ENCODE peak calls at places on chromosome 3, in nine cellular contexts. One of them, this sample, is unnamed.

GRCh38 chr3:60707452-60708020 is 543.7 kb downstream of the FHIT start:
- DNase-seq in activated CD4-positive, alpha-beta T cell treated with anti-CD3 and anti-CD28 coated beads, Interleukin-2, amount 50 U/mL, for 24 hours: no peak
- DNase-seq in NCI-H2171: no peak
- DNase-seq in osteocyte: no peak
- DNase-seq in HEK293T: no peak
- DNase-seq in heart right ventricle: no peak
- DNase-seq in ureter: no peak
- DNase-seq in CD8-positive, alpha-beta T cell: no peak
- DNase-seq in T-helper 9 cell: no peak
- DNase-seq in this sample: no peak

GRCh38 chr3:12303532-12303931 is 14.7 kb downstream of the PPARG start:
- DNase-seq in activated CD4-positive, alpha-beta T cell treated with anti-CD3 and anti-CD28 coated beads, Interleukin-2, amount 50 U/mL, for 24 hours: no peak
- DNase-seq in NCI-H2171: no peak
- DNase-seq in osteocyte: no peak
- DNase-seq in HEK293T: no peak
- DNase-seq in heart right ventricle: no peak
- DNase-seq in ureter: no peak
- DNase-seq in CD8-positive, alpha-beta T cell: no peak
- DNase-seq in T-helper 9 cell: no peak
- DNase-seq in this sample: no peak

GRCh38 chr3:150771600-150771999 is 8.6 kb upstream of the SIAH2 start:
- DNase-seq in activated CD4-positive, alpha-beta T cell treated with anti-CD3 and anti-CD28 coated beads, Interleukin-2, amount 50 U/mL, for 24 hours: no peak
- DNase-seq in NCI-H2171: no peak
- DNase-seq in osteocyte: no peak
- DNase-seq in HEK293T: peak
- DNase-seq in heart right ventricle: no peak
- DNase-seq in ureter: no peak
- DNase-seq in CD8-positive, alpha-beta T cell: no peak
- DNase-seq in T-helper 9 cell: no peak
- DNase-seq in this sample: no peak

GRCh38 chr3:127170794-127171193 is 22.1 kb upstream of the PRR23E start:
- DNase-seq in activated CD4-positive, alpha-beta T cell treated with anti-CD3 and anti-CD28 coated beads, Interleukin-2, amount 50 U/mL, for 24 hours: no peak
- DNase-seq in NCI-H2171: peak
- DNase-seq in osteocyte: no peak
- DNase-seq in HEK293T: no peak
- DNase-seq in heart right ventricle: no peak
- DNase-seq in ureter: no peak
- DNase-seq in CD8-positive, alpha-beta T cell: no peak
- DNase-seq in T-helper 9 cell: no peak
- DNase-seq in this sample: no peak

GRCh38 chr3:43378066-43378935 is 92.0 kb downstream of the SNRK start:
- DNase-seq in activated CD4-positive, alpha-beta T cell treated with anti-CD3 and anti-CD28 coated beads, Interleukin-2, amount 50 U/mL, for 24 hours: peak
- DNase-seq in NCI-H2171: peak
- DNase-seq in osteocyte: peak
- DNase-seq in HEK293T: peak
- DNase-seq in heart right ventricle: no peak
- DNase-seq in ureter: no peak
- DNase-seq in CD8-positive, alpha-beta T cell: peak
- DNase-seq in T-helper 9 cell: peak
- DNase-seq in this sample: no peak

GRCh38 chr3:41026394-41027177 is 172.7 kb upstream of the CTNNB1 start:
- DNase-seq in activated CD4-positive, alpha-beta T cell treated with anti-CD3 and anti-CD28 coated beads, Interleukin-2, amount 50 U/mL, for 24 hours: no peak
- DNase-seq in NCI-H2171: no peak
- DNase-seq in osteocyte: no peak
- DNase-seq in HEK293T: no peak
- DNase-seq in heart right ventricle: peak
- DNase-seq in ureter: no peak
- DNase-seq in CD8-positive, alpha-beta T cell: no peak
- DNase-seq in T-helper 9 cell: no peak
- DNase-seq in this sample: peak

GRCh38 chr3:17491601-17492000 is 250.8 kb downstream of the TBC1D5 start:
- DNase-seq in activated CD4-positive, alpha-beta T cell treated with anti-CD3 and anti-CD28 coated beads, Interleukin-2, amount 50 U/mL, for 24 hours: no peak
- DNase-seq in NCI-H2171: no peak
- DNase-seq in osteocyte: no peak
- DNase-seq in HEK293T: no peak
- DNase-seq in heart right ventricle: no peak
- DNase-seq in ureter: no peak
- DNase-seq in CD8-positive, alpha-beta T cell: no peak
- DNase-seq in T-helper 9 cell: no peak
- DNase-seq in this sample: no peak

GRCh38 chr3:30964612-30965011 is 70.2 kb upstream of the GADL1 start:
- DNase-seq in activated CD4-positive, alpha-beta T cell treated with anti-CD3 and anti-CD28 coated beads, Interleukin-2, amount 50 U/mL, for 24 hours: no peak
- DNase-seq in NCI-H2171: peak
- DNase-seq in osteocyte: no peak
- DNase-seq in HEK293T: no peak
- DNase-seq in heart right ventricle: no peak
- DNase-seq in ureter: no peak
- DNase-seq in CD8-positive, alpha-beta T cell: no peak
- DNase-seq in T-helper 9 cell: no peak
- DNase-seq in this sample: no peak

GRCh38 chr3:4730734-4731133 is 237.6 kb downstream of the ITPR1 start:
- DNase-seq in activated CD4-positive, alpha-beta T cell treated with anti-CD3 and anti-CD28 coated beads, Interleukin-2, amount 50 U/mL, for 24 hours: no peak
- DNase-seq in NCI-H2171: no peak
- DNase-seq in osteocyte: no peak
- DNase-seq in HEK293T: no peak
- DNase-seq in heart right ventricle: peak
- DNase-seq in ureter: no peak
- DNase-seq in CD8-positive, alpha-beta T cell: no peak
- DNase-seq in T-helper 9 cell: no peak
- DNase-seq in this sample: no peak

GRCh38 chr3:48409291-48410201 is 20.3 kb downstream of the PLXNB1 start:
- DNase-seq in activated CD4-positive, alpha-beta T cell treated with anti-CD3 and anti-CD28 coated beads, Interleukin-2, amount 50 U/mL, for 24 hours: no peak
- DNase-seq in NCI-H2171: no peak
- DNase-seq in osteocyte: peak
- DNase-seq in HEK293T: no peak
- DNase-seq in heart right ventricle: no peak
- DNase-seq in ureter: no peak
- DNase-seq in CD8-positive, alpha-beta T cell: no peak
- DNase-seq in T-helper 9 cell: no peak
- DNase-seq in this sample: peak

GRCh38 chr3:61892881-61893280 is 331.5 kb downstream of the PTPRG start:
- DNase-seq in activated CD4-positive, alpha-beta T cell treated with anti-CD3 and anti-CD28 coated beads, Interleukin-2, amount 50 U/mL, for 24 hours: no peak
- DNase-seq in NCI-H2171: no peak
- DNase-seq in osteocyte: no peak
- DNase-seq in HEK293T: no peak
- DNase-seq in heart right ventricle: no peak
- DNase-seq in ureter: no peak
- DNase-seq in CD8-positive, alpha-beta T cell: no peak
- DNase-seq in T-helper 9 cell: no peak
- DNase-seq in this sample: no peak

GRCh38 chr3:10286596-10287295 is 6.0 kb downstream of the GHRL start:
- DNase-seq in activated CD4-positive, alpha-beta T cell treated with anti-CD3 and anti-CD28 coated beads, Interleukin-2, amount 50 U/mL, for 24 hours: no peak
- DNase-seq in NCI-H2171: no peak
- DNase-seq in osteocyte: no peak
- DNase-seq in HEK293T: no peak
- DNase-seq in heart right ventricle: no peak
- DNase-seq in ureter: peak
- DNase-seq in CD8-positive, alpha-beta T cell: no peak
- DNase-seq in T-helper 9 cell: no peak
- DNase-seq in this sample: no peak

GRCh38 chr3:33131328-33132018 is 17.7 kb downstream of the CRTAP start:
- DNase-seq in activated CD4-positive, alpha-beta T cell treated with anti-CD3 and anti-CD28 coated beads, Interleukin-2, amount 50 U/mL, for 24 hours: no peak
- DNase-seq in NCI-H2171: no peak
- DNase-seq in osteocyte: no peak
- DNase-seq in HEK293T: peak
- DNase-seq in heart right ventricle: no peak
- DNase-seq in ureter: no peak
- DNase-seq in CD8-positive, alpha-beta T cell: no peak
- DNase-seq in T-helper 9 cell: no peak
- DNase-seq in this sample: no peak